ENCODE peak calls at places on chromosomes 7 and 10, in seven cellular contexts. O, D, T, P, I, B and F are unnamed samples.

GRCh38 chr7:139620676-139621344 is 97.3 kb downstream of the CLEC2L start:
- DNase-seq in O (no peak), D (peak), T (peak), P (no peak), I (peak), B (peak), F (peak)

GRCh38 chr7:90931996-90932912 is 332.0 kb upstream of the FZD1 start:
- DNase-seq in O (no peak), D (no peak), T (no peak), P (no peak), I (peak), B (no peak), F (no peak)

GRCh38 chr10:86871563-86872183 is 85.7 kb downstream of the MMRN2 start:
- DNase-seq in O (no peak), D (peak), T (no peak), P (no peak), I (no peak), B (no peak), F (no peak)

GRCh38 chr7:74033372-74034311 is 5.7 kb downstream of the ELN start:
- DNase-seq in O (peak), D (no peak), T (no peak), P (no peak), I (no peak), B (peak), F (peak)

GRCh38 chr10:6678211-6678803 is 98.2 kb upstream of the PRKCQ start:
- DNase-seq in O (peak), D (peak), T (no peak), P (no peak), I (peak), B (peak), F (peak)

GRCh38 chr7:30146127-30146612 is 11.4 kb downstream of the MTURN start:
- DNase-seq in O (no peak), D (no peak), T (no peak), P (no peak), I (no peak), B (no peak), F (no peak)

GRCh38 chr7:115217373-115217772 is 295.5 kb downstream of the MDFIC start:
- DNase-seq in O (no peak), D (no peak), T (no peak), P (no peak), I (no peak), B (no peak), F (no peak)

GRCh38 chr10:26857991-26858706 is 2.6 kb downstream of the ABI1 start:
- DNase-seq in O (no peak), D (peak), T (no peak), P (no peak), I (no peak), B (no peak), F (no peak)

GRCh38 chr10:77888356-77888703 is 38.2 kb downstream of the DLG5 start:
- DNase-seq in O (no peak), D (no peak), T (no peak), P (no peak), I (no peak), B (no peak), F (no peak)

GRCh38 chr7:134548877-134549276 is at the start of gene AKR1B15:
- DNase-seq in O (no peak), D (peak), T (no peak), P (no peak), I (no peak), B (no peak), F (no peak)

DNA sequence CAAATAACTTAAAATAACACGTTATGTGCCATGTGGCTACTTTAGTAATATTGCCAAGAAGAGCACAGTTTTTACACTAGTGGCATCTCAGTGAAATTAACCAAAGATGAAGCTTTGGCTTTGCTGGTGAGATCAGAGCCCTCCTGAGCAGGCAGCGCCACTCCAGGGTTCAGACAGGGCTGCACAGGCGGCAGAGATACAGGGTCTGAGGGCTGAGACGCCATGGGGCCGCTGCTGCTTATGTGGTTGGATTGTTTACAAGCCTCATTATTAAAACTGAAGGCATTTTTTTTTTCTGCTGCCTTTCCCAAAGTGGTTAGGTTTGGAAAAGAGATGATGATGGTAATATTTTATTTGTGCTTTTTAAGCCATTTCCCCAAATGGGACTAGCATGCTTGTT is 68.8 kb upstream of the DNAJB6 start:
- DNase-seq in O (no peak), D (no peak), T (no peak), P (no peak), I (no peak), B (no peak), F (no peak)
- H3K27ac ChIP-seq in O (no peak), D (no peak), T (no peak), P (no peak), I (no peak), B (no peak), F (no peak)

GRCh38 chr10:97714401-97715258 is 1.1 kb downstream of the MARVELD1 start:
- DNase-seq in O (peak), D (peak), T (peak), P (peak), I (peak), B (peak), F (peak)

GRCh38 chr10:97715259-97715874 is 1.8 kb downstream of the MARVELD1 start:
- DNase-seq in O (no peak), D (no peak), T (peak), P (no peak), I (no peak), B (no peak), F (no peak)

GRCh38 chr10:97711640-97712267 is 1.8 kb upstream of the MARVELD1 start:
- DNase-seq in O (no peak), D (no peak), T (no peak), P (no peak), I (no peak), B (no peak), F (no peak)

GRCh38 chr10:97713828-97714400 is 384 bp downstream of the MARVELD1 start:
- DNase-seq in O (peak), D (peak), T (peak), P (peak), I (peak), B (peak), F (peak)

GRCh38 chr10:97713351-97713827 is at the start of gene MARVELD1:
- DNase-seq in O (peak), D (peak), T (peak), P (no peak), I (peak), B (peak), F (peak)
- TF ChIP-seq POLR2A in O (peak), D (peak), T (no peak), P (no peak), I (peak), B (no peak), F (no peak)

GRCh38 chr10:17239276-17239660 is 11.2 kb downstream of the VIM start:
- DNase-seq in O (no peak), D (no peak), T (no peak), P (no peak), I (no peak), B (no peak), F (no peak)
- H3K27ac ChIP-seq in O (no peak), D (peak), T (no peak), P (peak), I (peak), B (no peak), F (no peak)

GRCh38 chr7:157010588-157011332 is at the start of gene MNX1:
- DNase-seq in O (no peak), D (no peak), T (peak), P (peak), I (peak), B (peak), F (peak)
- TF ChIP-seq POLR2A in O (no peak), D (no peak), T (peak), P (no peak), I (peak), B (no peak), F (peak)

DNA sequence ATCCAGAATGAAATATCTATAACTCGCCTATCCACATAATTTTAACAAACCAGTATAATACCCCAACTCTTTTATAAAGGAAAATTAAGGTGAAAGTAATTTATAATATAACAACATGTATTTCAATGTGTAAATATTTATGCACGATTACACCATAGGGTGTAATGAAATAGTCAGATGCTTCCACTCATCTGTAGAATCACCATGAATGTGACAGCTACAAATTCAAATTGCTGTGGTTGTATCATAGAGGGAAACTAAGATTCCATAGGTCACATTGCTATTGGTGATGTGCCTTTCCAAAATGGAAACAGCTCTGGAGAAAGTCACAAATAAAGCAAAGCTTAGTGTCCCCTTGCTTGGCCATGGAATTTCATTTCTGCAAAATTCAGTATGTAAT is 95.7 kb downstream of the CPED1 start:
- DNase-seq in O (no peak), D (peak), T (no peak), P (no peak), I (no peak), B (no peak), F (no peak)
- H3K27ac ChIP-seq in O (peak), D (peak), T (no peak), P (no peak), I (no peak), B (no peak), F (no peak)

GRCh38 chr7:896346-897075 is 20.2 kb downstream of the GET4 start:
- DNase-seq in O (no peak), D (no peak), T (no peak), P (peak), I (no peak), B (no peak), F (no peak)
- TF ChIP-seq POLR2A in O (no peak), D (no peak), T (no peak), P (no peak), I (no peak), B (no peak), F (no peak)

GRCh38 chr7:130372813-130373212 is 7.5 kb upstream of the CPA1 start:
- DNase-seq in O (no peak), D (no peak), T (no peak), P (no peak), I (no peak), B (no peak), F (no peak)
- H3K27ac ChIP-seq in O (peak), D (peak), T (peak), P (peak), I (peak), B (peak), F (peak)

DNA sequence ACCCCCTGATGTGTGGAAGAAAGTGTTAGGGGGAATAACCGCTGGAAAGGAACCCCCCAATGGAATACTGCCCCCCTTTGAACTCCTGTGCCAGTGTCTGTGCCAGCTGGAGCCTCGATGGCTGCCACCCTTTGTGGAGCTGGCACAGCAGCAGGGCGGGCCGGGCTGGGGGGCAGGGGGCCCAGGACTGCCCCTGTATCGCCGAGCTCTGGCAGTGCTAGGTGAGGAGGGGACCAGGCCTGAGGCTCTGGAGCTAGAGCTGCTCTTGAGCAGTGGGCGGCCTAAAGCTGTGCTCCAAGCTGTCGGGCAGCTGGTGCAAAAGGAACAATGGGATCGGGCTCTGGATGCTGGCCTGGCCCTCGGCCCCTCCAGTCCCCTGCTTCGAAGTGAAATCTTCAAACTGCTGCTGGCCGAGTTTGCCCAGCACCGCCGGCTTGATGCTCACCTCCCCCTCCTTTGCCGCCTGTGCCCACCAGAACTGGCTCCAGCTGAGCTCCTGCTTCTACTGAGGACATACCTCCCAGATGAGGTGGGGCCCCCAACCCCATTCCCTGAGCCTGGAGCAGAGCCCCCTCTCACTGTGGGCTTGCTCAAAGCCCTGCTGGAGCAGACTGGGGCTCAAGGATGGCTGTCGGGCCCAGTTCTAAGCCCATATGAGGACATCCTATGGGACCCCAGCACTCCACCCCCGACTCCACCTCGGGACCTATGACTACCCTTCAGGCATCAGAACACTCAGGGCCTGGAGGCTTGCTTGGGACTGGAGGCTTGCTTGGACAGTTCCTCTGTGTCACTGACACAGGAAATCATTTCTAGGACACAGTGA is 2.2 kb downstream of the HPS6 start:
- DNase-seq in O (no peak), D (no peak), T (no peak), P (no peak), I (no peak), B (no peak), F (no peak)
- TF ChIP-seq POLR2A in O (no peak), D (no peak), T (no peak), P (no peak), I (no peak), B (no peak), F (no peak)

GRCh38 chr10:13990918-13991317 is 339.8 kb downstream of the FRMD4A start:
- DNase-seq in O (no peak), D (peak), T (no peak), P (no peak), I (no peak), B (peak), F (peak)

GRCh38 chr10:13989616-13990015 is 341.1 kb downstream of the FRMD4A start:
- DNase-seq in O (no peak), D (no peak), T (no peak), P (no peak), I (no peak), B (no peak), F (no peak)

GRCh38 chr10:13993169-13993568 is 337.6 kb downstream of the FRMD4A start:
- DNase-seq in O (no peak), D (peak), T (no peak), P (no peak), I (no peak), B (no peak), F (no peak)

GRCh38 chr10:13991353-13991752 is 339.4 kb downstream of the FRMD4A start:
- DNase-seq in O (no peak), D (no peak), T (no peak), P (no peak), I (no peak), B (no peak), F (no peak)

DNA sequence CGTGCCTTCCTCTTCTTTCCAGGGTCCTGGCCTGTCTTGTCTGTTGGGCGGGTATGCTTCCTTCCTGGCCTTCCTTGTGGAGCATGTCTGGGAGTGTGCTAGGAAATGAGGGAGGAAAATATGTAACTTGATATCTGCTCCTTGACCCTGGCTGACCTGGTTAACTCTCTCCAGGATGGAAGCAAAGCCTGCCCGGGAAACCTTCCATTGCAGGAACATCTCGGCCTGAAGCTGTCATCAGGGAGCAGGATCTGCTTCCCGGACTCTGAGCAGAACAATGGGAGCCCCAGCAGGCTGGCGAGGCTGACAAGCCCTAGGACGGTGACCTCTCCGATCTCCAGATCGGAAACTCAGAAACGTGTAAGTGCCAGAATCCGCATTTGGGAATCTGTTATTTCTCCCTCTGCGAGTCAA is 340.3 kb downstream of the FRMD4A start:
- DNase-seq in O (no peak), D (peak), T (no peak), P (no peak), I (no peak), B (peak), F (peak)
- H3K27ac ChIP-seq in O (no peak), D (peak), T (peak), P (peak), I (peak), B (no peak), F (no peak)